ENCODE peak calls at places on chromosomes 16 and 17, in nine cellular contexts. R, F, E, C, G, S, H, W and V are unnamed samples.

GRCh38 chr17:17565471-17566365 is 25.8 kb downstream of the PEMT start:
- DNase-seq in G (no peak), C (no peak), S (no peak), H (no peak), F (no peak), W (peak; percentile 35), R (no peak), E (no peak), V (no peak)

GRCh38 chr17:67993153-67993997 is 2.9 kb downstream of the C17orf58 start:
- DNase-seq in H (no peak), R (peak; percentile 84), S (peak; percentile 51), C (peak; percentile 86), G (peak; percentile 76), E (peak; percentile 77), F (peak; percentile 82), W (peak; percentile 90), V (peak; percentile 90)

GRCh38 chr17:15422392-15422957 is 44.9 kb downstream of the CDRT4 start:
- DNase-seq in R (no peak), H (no peak), G (no peak), S (no peak), F (no peak), E (no peak), C (no peak), W (no peak), V (no peak)

GRCh38 chr16:47848481-47849109 is 307.2 kb downstream of the ABCC12 start:
- DNase-seq in F (no peak), R (peak; percentile 55), G (no peak), E (no peak), W (no peak), H (no peak), C (no peak), S (peak; percentile 38), V (no peak)

GRCh38 chr17:45020354-45021138 is 30.9 kb downstream of the DCAKD start:
- DNase-seq in W (peak; percentile 35), S (peak; percentile 15), H (no peak), R (peak; percentile 22), E (no peak), C (no peak), G (no peak), F (peak; percentile 36), V (peak; percentile 76)

GRCh38 chr17:978110-979093 is 1.2 kb downstream of the NXN start:
- DNase-seq in G (no peak), F (peak; percentile 41), R (peak; percentile 61), S (no peak), H (no peak), C (peak; percentile 54), E (no peak), W (peak; percentile 42), V (peak; percentile 72)

GRCh38 chr17:77174928-77175720 is 34.4 kb downstream of the SEC14L1 start:
- DNase-seq in R (no peak), C (no peak), E (no peak), G (no peak), S (no peak), F (no peak), W (no peak), H (no peak), V (no peak)

GRCh38 chr17:40340880-40341807 is 23.4 kb downstream of the GJD3 start:
- DNase-seq in G (peak; percentile 89), H (peak; percentile 49), W (peak; percentile 95), E (peak; percentile 92), F (peak; percentile 93), S (peak; percentile 84), R (peak; percentile 73), C (peak; percentile 87), V (peak; percentile 97)

GRCh38 chr17:39027037-39027436 is 59.8 kb upstream of the FBXO47 start:
- DNase-seq in S (no peak), E (peak; percentile 40), R (no peak), G (peak; percentile 74), C (peak; percentile 67), F (peak; percentile 73), W (peak; percentile 80), H (no peak), V (peak; percentile 87)

GRCh38 chr17:61247438-61247837 is 152.2 kb upstream of the TBX2 start:
- DNase-seq in F (peak; percentile 38), E (no peak), C (no peak), G (no peak), R (peak; percentile 82), S (no peak), H (no peak), W (no peak), V (no peak)

GRCh38 chr16:47886631-47887415 is 269.0 kb downstream of the ABCC12 start:
- DNase-seq in R (no peak), H (no peak), F (no peak), G (no peak), S (no peak), E (no peak), W (no peak), C (no peak), V (no peak)

GRCh38 chr17:74599531-74599939 is 7.5 kb upstream of the CD300LD start:
- DNase-seq in R (no peak), E (no peak), S (no peak), F (no peak), C (no peak), G (no peak), W (no peak), H (no peak), V (no peak)

GRCh38 chr17:44005865-44006580 is 1.6 kb downstream of the NAGS start:
- DNase-seq in S (no peak), R (no peak), H (no peak), F (no peak), E (no peak), C (no peak), G (no peak), W (peak; percentile 42), V (no peak)

GRCh38 chr17:44006581-44007345 is 2.3 kb downstream of the NAGS start:
- DNase-seq in W (peak; percentile 97), F (peak; percentile 97), G (peak; percentile 100), E (peak; percentile 97), H (peak; percentile 89), S (peak; percentile 96), R (peak; percentile 92), C (peak; percentile 96), V (peak; percentile 98)

GRCh38 chr17:44004077-44004760 is at the start of gene NAGS:
- DNase-seq in E (no peak), S (no peak), G (no peak), H (no peak), R (no peak), F (no peak), W (peak; percentile 24), C (peak; percentile 24), V (no peak)

GRCh38 chr17:44004761-44005526 is 522 bp downstream of the NAGS start:
- DNase-seq in S (no peak), G (no peak), F (no peak), E (no peak), H (no peak), W (no peak), C (no peak), R (no peak), V (no peak)

DNA sequence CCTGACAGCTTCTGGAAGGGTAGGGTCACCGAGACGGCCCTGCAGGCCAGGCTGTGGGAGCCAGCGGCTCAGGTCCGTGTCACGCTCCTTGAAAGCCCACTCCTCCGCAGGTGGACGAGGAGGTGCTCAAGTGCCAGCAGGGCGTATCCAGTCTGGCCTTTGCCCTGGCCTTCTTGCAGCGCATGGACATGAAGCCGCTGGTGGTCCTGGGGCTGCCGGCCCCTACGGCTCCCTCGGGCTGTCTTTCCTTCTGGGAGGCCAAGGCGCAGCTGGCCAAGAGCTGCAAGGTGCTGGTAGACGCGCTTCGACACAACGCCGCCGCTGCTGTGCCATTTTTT is 1.1 kb downstream of the NAGS start:
- DNase-seq in F (no peak), G (no peak), S (no peak), W (no peak), R (no peak), H (no peak), E (no peak), C (no peak), V (no peak)
- H3K4me3 ChIP-seq in F (peak overlapping the region; percentile 69), G (peak overlapping the region; percentile 86), S (peak overlapping the region; percentile 65), W (peak overlapping the region; percentile 69), R (no peak overlapping the region), H (no peak overlapping the region), E (no peak overlapping the region), C (peak overlapping the region; percentile 50), V (no peak overlapping the region)

GRCh38 chr16:30417447-30418349 is 10.3 kb downstream of the ZNF771 start:
- DNase-seq in G (peak; percentile 75), E (peak; percentile 80), S (peak; percentile 65), R (peak; percentile 88), F (peak; percentile 78), C (peak; percentile 84), H (peak; percentile 82), W (peak; percentile 88), V (peak; percentile 92)
- TF ChIP-seq CTCF in G (no peak), E (peak; percentile 34), S (peak; percentile 22), R (no peak), F (no peak), C (no peak), H (no peak), W (peak; percentile 31), V (peak; percentile 26)

DNA sequence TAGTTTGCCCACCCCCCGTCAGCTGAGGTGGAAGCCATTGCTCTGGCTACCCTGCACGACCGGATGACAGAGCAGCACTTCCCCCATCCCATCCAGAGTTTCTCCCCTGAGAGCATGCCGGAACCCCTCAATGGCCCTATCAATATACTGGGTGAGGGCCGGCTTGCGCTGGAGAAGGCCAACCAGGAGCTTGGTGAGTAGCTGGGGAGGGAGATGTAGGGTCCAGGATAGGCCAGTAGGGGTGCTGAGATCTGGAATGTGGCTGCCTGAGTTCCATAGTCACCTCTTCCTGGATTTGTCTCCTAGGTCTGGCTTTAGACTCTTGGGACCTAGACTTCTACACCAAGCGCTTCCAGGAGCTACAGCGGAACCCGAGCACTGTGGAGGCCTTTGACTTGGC is 6.4 kb downstream of the PFAS start:
- DNase-seq in W (no peak), H (no peak), E (peak; percentile 47), G (no peak), C (no peak), R (no peak), F (no peak), S (no peak), V (no peak)
- H3K4me3 ChIP-seq in W (no peak overlapping the region), H (no peak overlapping the region), E (no peak overlapping the region), G (no peak overlapping the region), C (no peak overlapping the region), R (no peak overlapping the region), F (no peak overlapping the region), S (no peak overlapping the region), V (no peak overlapping the region)

GRCh38 chr17:69331746-69332145 is 4.8 kb upstream of the ABCA5 start:
- DNase-seq in C (no peak), G (no peak), E (no peak), S (no peak), F (no peak), W (no peak), H (no peak), R (no peak), V (no peak)

GRCh38 chr17:69336580-69336979 is 9.6 kb upstream of the ABCA5 start:
- DNase-seq in R (no peak), E (no peak), C (no peak), W (no peak), G (no peak), F (no peak), S (no peak), H (no peak), V (no peak)

GRCh38 chr17:69336996-69337395 is 10.1 kb upstream of the ABCA5 start:
- DNase-seq in C (no peak), G (no peak), F (no peak), S (no peak), E (no peak), R (no peak), W (no peak), H (no peak), V (no peak)

GRCh38 chr17:69339937-69340336 is 13.0 kb upstream of the ABCA5 start:
- DNase-seq in W (no peak), H (no peak), R (no peak), F (no peak), G (no peak), C (no peak), S (no peak), E (no peak), V (no peak)

GRCh38 chr17:69335018-69335417 is 8.1 kb upstream of the ABCA5 start:
- DNase-seq in F (no peak), R (peak; percentile 60), G (no peak), H (no peak), S (no peak), W (no peak), E (peak; percentile 39), C (no peak), V (no peak)
- TF ChIP-seq CTCF in F (peak; percentile 53), R (peak; percentile 60), G (peak; percentile 48), H (peak; percentile 33), S (peak; percentile 29), W (peak; percentile 76), E (peak; percentile 48), C (no peak), V (peak; percentile 23)